ENCODE peak calls at places on chromosomes 4 and X, in ten cellular contexts. One of them, this sample, is unnamed.

GRCh38 chr4:144410230-144410783 is 235.6 kb upstream of the HHIP start:
- DNase-seq in AG09309: no peak
- DNase-seq in HTR-8/SVneo: no peak
- DNase-seq in stimulated activated naive CD8-positive, alpha-beta T cell treated with anti-CD3 and anti-CD28 coated beads, Interleukin-15, Interleukin-2, amounts not matched to agents 100 U/mL and 50 U/mL, for 24 hours: no peak
- DNase-seq in OCI-LY7: no peak
- DNase-seq in stromal cell of bone marrow: no peak
- DNase-seq in skeletal muscle cell: no peak
- DNase-seq in iPS DF 19.7: no peak
- DNase-seq in anterior cingulate cortex: no peak
- DNase-seq in HT1080: no peak
- DNase-seq in this sample: no peak

GRCh38 chr4:88219099-88219498 is 60.7 kb upstream of the ABCG2 start:
- DNase-seq in iPS DF 19.7: peak
- DNase-seq in AG09309: peak
- DNase-seq in skeletal muscle cell: no peak
- DNase-seq in OCI-LY7: peak
- DNase-seq in anterior cingulate cortex: no peak
- DNase-seq in stimulated activated naive CD8-positive, alpha-beta T cell treated with anti-CD3 and anti-CD28 coated beads, Interleukin-15, Interleukin-2, amounts not matched to agents 100 U/mL and 50 U/mL, for 24 hours: no peak
- DNase-seq in HTR-8/SVneo: peak
- DNase-seq in stromal cell of bone marrow: peak
- DNase-seq in HT1080: peak
- DNase-seq in this sample: peak

GRCh38 chr4:116599859-116600258 is 485.5 kb downstream of the TRAM1L1 start:
- DNase-seq in OCI-LY7: peak
- DNase-seq in stromal cell of bone marrow: no peak
- DNase-seq in HTR-8/SVneo: no peak
- DNase-seq in AG09309: no peak
- DNase-seq in iPS DF 19.7: no peak
- DNase-seq in HT1080: no peak
- DNase-seq in anterior cingulate cortex: no peak
- DNase-seq in stimulated activated naive CD8-positive, alpha-beta T cell treated with anti-CD3 and anti-CD28 coated beads, Interleukin-15, Interleukin-2, amounts not matched to agents 100 U/mL and 50 U/mL, for 24 hours: peak
- DNase-seq in skeletal muscle cell: no peak
- DNase-seq in this sample: no peak

GRCh38 chr4:10045481-10045880 is 24.2 kb upstream of the SLC2A9 start:
- DNase-seq in OCI-LY7: no peak
- DNase-seq in anterior cingulate cortex: no peak
- DNase-seq in skeletal muscle cell: no peak
- DNase-seq in HTR-8/SVneo: peak
- DNase-seq in AG09309: no peak
- DNase-seq in stimulated activated naive CD8-positive, alpha-beta T cell treated with anti-CD3 and anti-CD28 coated beads, Interleukin-15, Interleukin-2, amounts not matched to agents 100 U/mL and 50 U/mL, for 24 hours: no peak
- DNase-seq in iPS DF 19.7: no peak
- DNase-seq in stromal cell of bone marrow: no peak
- DNase-seq in HT1080: peak
- DNase-seq in this sample: no peak

GRCh38 chrX:116272881-116273280 is 102.3 kb downstream of the AGTR2 start:
- DNase-seq in iPS DF 19.7: no peak
- DNase-seq in HT1080: no peak
- DNase-seq in skeletal muscle cell: no peak
- DNase-seq in anterior cingulate cortex: no peak
- DNase-seq in stimulated activated naive CD8-positive, alpha-beta T cell treated with anti-CD3 and anti-CD28 coated beads, Interleukin-15, Interleukin-2, amounts not matched to agents 100 U/mL and 50 U/mL, for 24 hours: no peak
- DNase-seq in HTR-8/SVneo: no peak
- DNase-seq in OCI-LY7: no peak
- DNase-seq in AG09309: no peak
- DNase-seq in stromal cell of bone marrow: no peak
- DNase-seq in this sample: no peak

GRCh38 chr4:132502096-132502552 is 647.0 kb upstream of the PCDH10 start:
- DNase-seq in stromal cell of bone marrow: no peak
- DNase-seq in iPS DF 19.7: no peak
- DNase-seq in OCI-LY7: no peak
- DNase-seq in HTR-8/SVneo: no peak
- DNase-seq in stimulated activated naive CD8-positive, alpha-beta T cell treated with anti-CD3 and anti-CD28 coated beads, Interleukin-15, Interleukin-2, amounts not matched to agents 100 U/mL and 50 U/mL, for 24 hours: no peak
- DNase-seq in anterior cingulate cortex: no peak
- DNase-seq in HT1080: no peak
- DNase-seq in AG09309: no peak
- DNase-seq in skeletal muscle cell: no peak
- DNase-seq in this sample: no peak

GRCh38 chrX:119729408-119730201 is 28.8 kb upstream of the SOWAHD start:
- DNase-seq in anterior cingulate cortex: no peak
- DNase-seq in HTR-8/SVneo: peak
- DNase-seq in stimulated activated naive CD8-positive, alpha-beta T cell treated with anti-CD3 and anti-CD28 coated beads, Interleukin-15, Interleukin-2, amounts not matched to agents 100 U/mL and 50 U/mL, for 24 hours: peak
- DNase-seq in HT1080: peak
- DNase-seq in skeletal muscle cell: peak
- DNase-seq in stromal cell of bone marrow: peak
- DNase-seq in AG09309: peak
- DNase-seq in OCI-LY7: peak
- DNase-seq in iPS DF 19.7: peak
- DNase-seq in this sample: peak

GRCh38 chr4:90081432-90082195 is 45.6 kb upstream of the CCSER1 start:
- DNase-seq in HT1080: no peak
- DNase-seq in stimulated activated naive CD8-positive, alpha-beta T cell treated with anti-CD3 and anti-CD28 coated beads, Interleukin-15, Interleukin-2, amounts not matched to agents 100 U/mL and 50 U/mL, for 24 hours: no peak
- DNase-seq in HTR-8/SVneo: no peak
- DNase-seq in skeletal muscle cell: no peak
- DNase-seq in OCI-LY7: no peak
- DNase-seq in stromal cell of bone marrow: no peak
- DNase-seq in AG09309: no peak
- DNase-seq in iPS DF 19.7: no peak
- DNase-seq in anterior cingulate cortex: no peak
- DNase-seq in this sample: no peak

GRCh38 chr4:15506464-15506863 is 36.8 kb downstream of the CC2D2A start:
- DNase-seq in anterior cingulate cortex: no peak
- DNase-seq in stimulated activated naive CD8-positive, alpha-beta T cell treated with anti-CD3 and anti-CD28 coated beads, Interleukin-15, Interleukin-2, amounts not matched to agents 100 U/mL and 50 U/mL, for 24 hours: no peak
- DNase-seq in AG09309: peak
- DNase-seq in HTR-8/SVneo: no peak
- DNase-seq in stromal cell of bone marrow: no peak
- DNase-seq in OCI-LY7: no peak
- DNase-seq in iPS DF 19.7: no peak
- DNase-seq in skeletal muscle cell: peak
- DNase-seq in HT1080: peak
- DNase-seq in this sample: no peak

GRCh38 chrX:68292471-68292870 is 140.8 kb downstream of the OPHN1 start:
- DNase-seq in skeletal muscle cell: no peak
- DNase-seq in AG09309: no peak
- DNase-seq in iPS DF 19.7: no peak
- DNase-seq in stimulated activated naive CD8-positive, alpha-beta T cell treated with anti-CD3 and anti-CD28 coated beads, Interleukin-15, Interleukin-2, amounts not matched to agents 100 U/mL and 50 U/mL, for 24 hours: no peak
- DNase-seq in anterior cingulate cortex: no peak
- DNase-seq in OCI-LY7: no peak
- DNase-seq in stromal cell of bone marrow: peak
- DNase-seq in HT1080: peak
- DNase-seq in HTR-8/SVneo: no peak
- DNase-seq in this sample: no peak

GRCh38 chr4:180060159-180060889 is 2182.9 kb upstream of the TENM3 start:
- DNase-seq in OCI-LY7: no peak
- DNase-seq in AG09309: no peak
- DNase-seq in HTR-8/SVneo: no peak
- DNase-seq in iPS DF 19.7: no peak
- DNase-seq in stimulated activated naive CD8-positive, alpha-beta T cell treated with anti-CD3 and anti-CD28 coated beads, Interleukin-15, Interleukin-2, amounts not matched to agents 100 U/mL and 50 U/mL, for 24 hours: no peak
- DNase-seq in HT1080: peak
- DNase-seq in skeletal muscle cell: no peak
- DNase-seq in stromal cell of bone marrow: no peak
- DNase-seq in anterior cingulate cortex: no peak
- DNase-seq in this sample: peak

GRCh38 chrX:136909119-136909705 is 28.7 kb upstream of the RBMX start:
- DNase-seq in HT1080: peak
- DNase-seq in stromal cell of bone marrow: peak
- DNase-seq in AG09309: no peak
- DNase-seq in skeletal muscle cell: no peak
- DNase-seq in stimulated activated naive CD8-positive, alpha-beta T cell treated with anti-CD3 and anti-CD28 coated beads, Interleukin-15, Interleukin-2, amounts not matched to agents 100 U/mL and 50 U/mL, for 24 hours: peak
- DNase-seq in OCI-LY7: peak
- DNase-seq in HTR-8/SVneo: peak
- DNase-seq in iPS DF 19.7: no peak
- DNase-seq in anterior cingulate cortex: peak
- DNase-seq in this sample: peak

GRCh38 chr4:148653681-148654080 is 211.5 kb upstream of the NR3C2 start:
- DNase-seq in AG09309: no peak
- DNase-seq in stromal cell of bone marrow: no peak
- DNase-seq in skeletal muscle cell: no peak
- DNase-seq in HT1080: no peak
- DNase-seq in OCI-LY7: no peak
- DNase-seq in anterior cingulate cortex: no peak
- DNase-seq in HTR-8/SVneo: no peak
- DNase-seq in iPS DF 19.7: no peak
- DNase-seq in stimulated activated naive CD8-positive, alpha-beta T cell treated with anti-CD3 and anti-CD28 coated beads, Interleukin-15, Interleukin-2, amounts not matched to agents 100 U/mL and 50 U/mL, for 24 hours: no peak
- DNase-seq in this sample: no peak

GRCh38 chrX:4825550-4825949 is 1112.1 kb upstream of the PRKX start:
- DNase-seq in AG09309: no peak
- DNase-seq in iPS DF 19.7: no peak
- DNase-seq in OCI-LY7: no peak
- DNase-seq in HTR-8/SVneo: no peak
- DNase-seq in stimulated activated naive CD8-positive, alpha-beta T cell treated with anti-CD3 and anti-CD28 coated beads, Interleukin-15, Interleukin-2, amounts not matched to agents 100 U/mL and 50 U/mL, for 24 hours: no peak
- DNase-seq in anterior cingulate cortex: no peak
- DNase-seq in skeletal muscle cell: no peak
- DNase-seq in stromal cell of bone marrow: no peak
- DNase-seq in HT1080: no peak
- DNase-seq in this sample: no peak

GRCh38 chr4:40227284-40227683 is 30.5 kb downstream of the RHOH start:
- DNase-seq in stimulated activated naive CD8-positive, alpha-beta T cell treated with anti-CD3 and anti-CD28 coated beads, Interleukin-15, Interleukin-2, amounts not matched to agents 100 U/mL and 50 U/mL, for 24 hours: peak
- DNase-seq in AG09309: no peak
- DNase-seq in stromal cell of bone marrow: no peak
- DNase-seq in anterior cingulate cortex: no peak
- DNase-seq in skeletal muscle cell: peak
- DNase-seq in HT1080: no peak
- DNase-seq in iPS DF 19.7: no peak
- DNase-seq in OCI-LY7: no peak
- DNase-seq in HTR-8/SVneo: no peak
- DNase-seq in this sample: peak

GRCh38 chr4:153790962-153791551 is 2.2 kb upstream of the SFRP2 start:
- DNase-seq in stromal cell of bone marrow: no peak
- DNase-seq in HT1080: no peak
- DNase-seq in iPS DF 19.7: no peak
- DNase-seq in anterior cingulate cortex: no peak
- DNase-seq in stimulated activated naive CD8-positive, alpha-beta T cell treated with anti-CD3 and anti-CD28 coated beads, Interleukin-15, Interleukin-2, amounts not matched to agents 100 U/mL and 50 U/mL, for 24 hours: peak
- DNase-seq in OCI-LY7: no peak
- DNase-seq in AG09309: no peak
- DNase-seq in HTR-8/SVneo: no peak
- DNase-seq in skeletal muscle cell: no peak
- DNase-seq in this sample: no peak

GRCh38 chrX:28638775-28639174 is 51.5 kb downstream of the IL1RAPL1 start:
- DNase-seq in skeletal muscle cell: no peak
- DNase-seq in stromal cell of bone marrow: no peak
- DNase-seq in HT1080: no peak
- DNase-seq in OCI-LY7: no peak
- DNase-seq in HTR-8/SVneo: no peak
- DNase-seq in AG09309: no peak
- DNase-seq in iPS DF 19.7: no peak
- DNase-seq in anterior cingulate cortex: no peak
- DNase-seq in stimulated activated naive CD8-positive, alpha-beta T cell treated with anti-CD3 and anti-CD28 coated beads, Interleukin-15, Interleukin-2, amounts not matched to agents 100 U/mL and 50 U/mL, for 24 hours: no peak
- DNase-seq in this sample: no peak

GRCh38 chr4:86892639-86892965 is 380 bp upstream of the C4orf36 start:
- DNase-seq in HTR-8/SVneo: no peak
- DNase-seq in OCI-LY7: no peak
- DNase-seq in HT1080: no peak
- DNase-seq in skeletal muscle cell: no peak
- DNase-seq in iPS DF 19.7: no peak
- DNase-seq in anterior cingulate cortex: no peak
- DNase-seq in stimulated activated naive CD8-positive, alpha-beta T cell treated with anti-CD3 and anti-CD28 coated beads, Interleukin-15, Interleukin-2, amounts not matched to agents 100 U/mL and 50 U/mL, for 24 hours: no peak
- DNase-seq in AG09309: no peak
- DNase-seq in stromal cell of bone marrow: no peak
- DNase-seq in this sample: peak

GRCh38 chr4:8913858-8914460 is 42.3 kb upstream of the HMX1 start:
- DNase-seq in AG09309: no peak
- DNase-seq in skeletal muscle cell: no peak
- DNase-seq in HTR-8/SVneo: no peak
- DNase-seq in iPS DF 19.7: no peak
- DNase-seq in stromal cell of bone marrow: no peak
- DNase-seq in stimulated activated naive CD8-positive, alpha-beta T cell treated with anti-CD3 and anti-CD28 coated beads, Interleukin-15, Interleukin-2, amounts not matched to agents 100 U/mL and 50 U/mL, for 24 hours: no peak
- DNase-seq in OCI-LY7: no peak
- DNase-seq in HT1080: no peak
- DNase-seq in anterior cingulate cortex: no peak
- DNase-seq in this sample: no peak

GRCh38 chr4:6887591-6888371 is 21.8 kb upstream of the TBC1D14 start:
- DNase-seq in OCI-LY7: no peak
- DNase-seq in HTR-8/SVneo: no peak
- DNase-seq in iPS DF 19.7: no peak
- DNase-seq in anterior cingulate cortex: no peak
- DNase-seq in stromal cell of bone marrow: peak
- DNase-seq in skeletal muscle cell: no peak
- DNase-seq in stimulated activated naive CD8-positive, alpha-beta T cell treated with anti-CD3 and anti-CD28 coated beads, Interleukin-15, Interleukin-2, amounts not matched to agents 100 U/mL and 50 U/mL, for 24 hours: no peak
- DNase-seq in HT1080: no peak
- DNase-seq in AG09309: no peak
- DNase-seq in this sample: peak

GRCh38 chr4:114208747-114209146 is 229.3 kb upstream of the ARSJ start:
- DNase-seq in HT1080: no peak
- DNase-seq in stromal cell of bone marrow: peak
- DNase-seq in OCI-LY7: no peak
- DNase-seq in iPS DF 19.7: no peak
- DNase-seq in stimulated activated naive CD8-positive, alpha-beta T cell treated with anti-CD3 and anti-CD28 coated beads, Interleukin-15, Interleukin-2, amounts not matched to agents 100 U/mL and 50 U/mL, for 24 hours: no peak
- DNase-seq in skeletal muscle cell: peak
- DNase-seq in HTR-8/SVneo: no peak
- DNase-seq in anterior cingulate cortex: no peak
- DNase-seq in AG09309: peak
- DNase-seq in this sample: no peak

GRCh38 chrX:45300638-45301037 is 100.0 kb upstream of the DIPK2B start:
- DNase-seq in AG09309: no peak
- DNase-seq in OCI-LY7: no peak
- DNase-seq in HT1080: no peak
- DNase-seq in anterior cingulate cortex: no peak
- DNase-seq in stromal cell of bone marrow: no peak
- DNase-seq in skeletal muscle cell: no peak
- DNase-seq in HTR-8/SVneo: no peak
- DNase-seq in iPS DF 19.7: no peak
- DNase-seq in stimulated activated naive CD8-positive, alpha-beta T cell treated with anti-CD3 and anti-CD28 coated beads, Interleukin-15, Interleukin-2, amounts not matched to agents 100 U/mL and 50 U/mL, for 24 hours: no peak
- DNase-seq in this sample: no peak

GRCh38 chr4:17511950-17512795 is at the start of gene QDPR:
- DNase-seq in stromal cell of bone marrow: peak
- DNase-seq in iPS DF 19.7: peak
- DNase-seq in HTR-8/SVneo: peak
- DNase-seq in stimulated activated naive CD8-positive, alpha-beta T cell treated with anti-CD3 and anti-CD28 coated beads, Interleukin-15, Interleukin-2, amounts not matched to agents 100 U/mL and 50 U/mL, for 24 hours: peak
- DNase-seq in AG09309: no peak
- DNase-seq in skeletal muscle cell: no peak
- DNase-seq in anterior cingulate cortex: peak
- DNase-seq in OCI-LY7: peak
- DNase-seq in HT1080: peak
- DNase-seq in this sample: peak

GRCh38 chr4:167606551-167606950 is 372.3 kb upstream of the SPOCK3 start:
- DNase-seq in stromal cell of bone marrow: no peak
- DNase-seq in stimulated activated naive CD8-positive, alpha-beta T cell treated with anti-CD3 and anti-CD28 coated beads, Interleukin-15, Interleukin-2, amounts not matched to agents 100 U/mL and 50 U/mL, for 24 hours: no peak
- DNase-seq in skeletal muscle cell: no peak
- DNase-seq in iPS DF 19.7: no peak
- DNase-seq in anterior cingulate cortex: no peak
- DNase-seq in HT1080: no peak
- DNase-seq in OCI-LY7: no peak
- DNase-seq in HTR-8/SVneo: no peak
- DNase-seq in AG09309: no peak
- DNase-seq in this sample: no peak

GRCh38 chrX:13893826-13894225 is 76.9 kb upstream of the GPM6B start:
- DNase-seq in OCI-LY7: no peak
- DNase-seq in HTR-8/SVneo: no peak
- DNase-seq in AG09309: no peak
- DNase-seq in iPS DF 19.7: peak
- DNase-seq in stromal cell of bone marrow: no peak
- DNase-seq in HT1080: no peak
- DNase-seq in stimulated activated naive CD8-positive, alpha-beta T cell treated with anti-CD3 and anti-CD28 coated beads, Interleukin-15, Interleukin-2, amounts not matched to agents 100 U/mL and 50 U/mL, for 24 hours: no peak
- DNase-seq in skeletal muscle cell: peak
- DNase-seq in anterior cingulate cortex: no peak
- DNase-seq in this sample: no peak

GRCh38 chr4:39763714-39764572 is 66.0 kb downstream of the UBE2K start:
- DNase-seq in skeletal muscle cell: no peak
- DNase-seq in HT1080: no peak
- DNase-seq in OCI-LY7: peak
- DNase-seq in HTR-8/SVneo: no peak
- DNase-seq in stimulated activated naive CD8-positive, alpha-beta T cell treated with anti-CD3 and anti-CD28 coated beads, Interleukin-15, Interleukin-2, amounts not matched to agents 100 U/mL and 50 U/mL, for 24 hours: no peak
- DNase-seq in anterior cingulate cortex: no peak
- DNase-seq in AG09309: no peak
- DNase-seq in stromal cell of bone marrow: no peak
- DNase-seq in iPS DF 19.7: no peak
- DNase-seq in this sample: no peak

GRCh38 chr4:38141808-38142500 is 181.8 kb downstream of the PTTG2 start:
- DNase-seq in stromal cell of bone marrow: no peak
- DNase-seq in iPS DF 19.7: no peak
- DNase-seq in HTR-8/SVneo: no peak
- DNase-seq in AG09309: no peak
- DNase-seq in stimulated activated naive CD8-positive, alpha-beta T cell treated with anti-CD3 and anti-CD28 coated beads, Interleukin-15, Interleukin-2, amounts not matched to agents 100 U/mL and 50 U/mL, for 24 hours: no peak
- DNase-seq in HT1080: peak
- DNase-seq in skeletal muscle cell: peak
- DNase-seq in anterior cingulate cortex: no peak
- DNase-seq in OCI-LY7: no peak
- DNase-seq in this sample: no peak

GRCh38 chr4:155590751-155591150 is 75.9 kb upstream of the GUCY1A1 start:
- DNase-seq in stromal cell of bone marrow: no peak
- DNase-seq in AG09309: no peak
- DNase-seq in skeletal muscle cell: no peak
- DNase-seq in HTR-8/SVneo: no peak
- DNase-seq in iPS DF 19.7: no peak
- DNase-seq in HT1080: no peak
- DNase-seq in anterior cingulate cortex: no peak
- DNase-seq in stimulated activated naive CD8-positive, alpha-beta T cell treated with anti-CD3 and anti-CD28 coated beads, Interleukin-15, Interleukin-2, amounts not matched to agents 100 U/mL and 50 U/mL, for 24 hours: no peak
- DNase-seq in OCI-LY7: no peak
- DNase-seq in this sample: no peak